ENCODE peak calls at places on chromosomes 3 and 15, in five cellular contexts. Z, W, Q, A and V are unnamed samples.

GRCh38 chr15:63791236-63791635 is 42.5 kb downstream of the HERC1 start:
- DNase-seq in Z (no peak), W (no peak), Q (no peak), A (peak; percentile 41), V (no peak)

GRCh38 chr3:111285188-111285547 is 213.6 kb downstream of the NECTIN3 start:
- DNase-seq in Z (no peak), W (no peak), Q (no peak), A (no peak), V (no peak)

GRCh38 chr15:84734794-84735479 is 13.5 kb upstream of the ZNF592 start:
- DNase-seq in Z (no peak), W (peak; percentile 80), Q (peak; percentile 70), A (peak; percentile 88), V (peak; percentile 94)

GRCh38 chr15:101379647-101380046 is 84.6 kb upstream of the SNRPA1 start:
- DNase-seq in Z (peak; percentile 46), W (no peak), Q (no peak), A (no peak), V (no peak)

GRCh38 chr3:112759681-112760080 is 87.0 kb downstream of the CD200R1L start:
- DNase-seq in Z (no peak), W (no peak), Q (no peak), A (no peak), V (no peak)

GRCh38 chr3:70861234-70861633 is 548.8 kb upstream of the MDFIC2 start:
- DNase-seq in Z (no peak), W (no peak), Q (no peak), A (no peak), V (no peak)

GRCh38 chr3:146390967-146391366 is 78.4 kb downstream of the PLSCR2 start:
- DNase-seq in Z (no peak), W (no peak), Q (no peak), A (no peak), V (no peak)

GRCh38 chr15:66932634-66933024 is 132.8 kb upstream of the SMAD3 start:
- DNase-seq in Z (no peak), W (no peak), Q (peak; percentile 29), A (no peak), V (no peak)

GRCh38 chr3:144104146-144104545 is 132.5 kb downstream of the DIPK2A start:
- DNase-seq in Z (no peak), W (no peak), Q (no peak), A (no peak), V (no peak)

GRCh38 chr15:25178835-25179672 is 224.3 kb downstream of the SNRPN start:
- DNase-seq in Z (peak; percentile 45), W (peak; percentile 30), Q (no peak), A (no peak), V (no peak)

GRCh38 chr3:127192576-127193232 is at the start of gene PRR23E:
- DNase-seq in Z (no peak), W (no peak), Q (peak; percentile 36), A (no peak), V (no peak)

GRCh38 chr3:81643721-81644120 is 117.7 kb downstream of the GBE1 start:
- DNase-seq in Z (no peak), W (no peak), Q (no peak), A (peak; percentile 58), V (no peak)

DNA sequence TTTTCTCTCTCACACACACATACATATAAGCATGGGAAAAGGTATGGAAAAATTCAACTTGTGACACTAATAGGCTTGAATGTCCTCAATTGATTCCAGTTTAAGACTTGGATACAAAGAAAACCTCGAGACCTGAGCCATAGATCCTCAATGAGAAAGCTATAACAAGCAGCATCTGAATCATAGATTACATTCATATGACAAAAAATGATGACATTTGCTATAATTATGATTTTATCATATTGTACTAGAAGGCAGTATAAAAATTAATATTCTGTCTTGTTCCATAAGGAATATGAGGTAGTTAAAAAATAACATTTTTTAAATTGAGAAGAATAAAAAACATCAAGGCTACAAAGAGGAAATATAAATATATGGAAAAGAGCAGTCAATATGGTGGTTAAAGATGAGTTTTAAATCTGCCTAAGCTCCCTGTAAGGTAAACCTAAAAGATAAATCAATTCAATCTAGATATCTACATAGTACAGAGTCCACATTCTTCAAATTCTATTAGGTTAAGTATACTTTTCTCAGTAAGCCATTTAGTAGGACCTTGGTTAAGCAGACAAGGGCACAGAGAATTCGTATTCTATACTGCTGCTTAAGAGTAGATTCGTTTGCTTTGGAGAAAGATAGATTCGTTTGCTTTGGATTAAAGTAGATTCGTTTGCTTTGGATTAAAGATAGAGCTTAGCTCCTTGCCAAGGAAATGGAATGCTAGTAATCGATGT is 175.7 kb downstream of the STAG1 start:
- DNase-seq in Z (no peak), W (no peak), Q (no peak), A (no peak), V (no peak)
- H3K27ac ChIP-seq in Z (no peak overlapping the region), W (no peak overlapping the region), Q (no peak overlapping the region), A (no peak overlapping the region), V (no peak overlapping the region)

DNA sequence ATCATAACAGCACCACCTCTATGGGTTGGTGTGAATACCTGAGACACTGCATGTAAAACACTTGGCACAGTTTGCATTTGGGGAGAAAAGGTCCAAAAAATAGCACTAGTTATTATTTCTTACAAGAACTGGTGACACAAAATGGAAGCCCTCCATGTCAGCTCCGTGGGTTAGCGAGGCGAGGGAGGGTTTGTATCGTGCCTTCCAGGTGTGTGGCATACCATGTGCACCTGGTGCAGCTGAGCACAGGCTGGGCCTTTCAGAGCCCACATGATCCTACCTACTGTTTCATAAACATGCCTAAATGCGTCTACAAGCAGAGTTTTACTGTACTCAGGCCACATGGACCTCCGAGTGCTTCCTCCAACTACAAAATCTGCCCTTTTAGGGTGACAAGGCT is 5.6 kb downstream of the CXCR6 start:
- DNase-seq in Z (no peak), W (no peak), Q (no peak), A (no peak), V (no peak)
- H3K36me3 ChIP-seq in Z (peaks cover 54% of the 10 kb centered on the region), W (peaks cover 94% of the 10 kb centered on the region), Q (peaks cover 35% of the 10 kb centered on the region), A (peaks cover 35% of the 10 kb centered on the region), V (peaks cover 9% of the 10 kb centered on the region)

DNA sequence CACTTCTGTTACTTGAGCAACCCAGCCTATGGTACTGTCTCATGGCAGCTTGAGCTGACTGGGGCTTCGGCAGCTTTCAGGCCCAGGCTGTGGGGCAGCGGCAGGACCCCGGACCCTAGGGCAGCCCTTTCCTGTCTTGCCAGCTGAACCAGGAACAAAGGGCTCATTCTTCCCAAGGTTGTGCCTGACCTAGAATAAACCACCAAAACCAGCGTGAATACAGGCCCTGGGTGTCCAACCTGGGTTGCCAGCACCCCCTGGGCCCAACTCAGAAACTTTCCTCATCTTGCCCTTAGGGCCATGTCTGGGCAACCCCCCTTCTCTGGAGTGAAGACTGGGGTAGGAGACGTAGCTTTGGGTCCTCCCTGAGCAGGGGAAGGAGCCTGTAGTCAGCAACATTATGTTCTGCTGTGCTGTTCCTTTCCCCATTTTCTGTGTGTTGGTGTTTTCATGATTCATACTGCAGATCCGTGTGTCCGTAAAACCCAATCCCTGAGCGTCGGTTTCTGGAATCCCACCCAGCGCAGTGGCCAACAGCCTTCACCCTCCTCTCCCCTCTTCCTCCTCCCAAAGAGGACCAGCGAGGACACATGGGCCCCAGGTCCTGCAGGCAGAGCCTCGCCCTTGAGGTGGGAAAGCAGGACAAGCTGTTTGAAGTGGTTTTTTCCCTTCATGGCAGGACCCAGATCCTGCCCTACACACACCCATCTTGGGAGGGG is 33.5 kb downstream of the TKT start:
- DNase-seq in Z (no peak), W (peak; percentile 36), Q (no peak), A (no peak), V (no peak)
- H3K27ac ChIP-seq in Z (no peak overlapping the region), W (no peak overlapping the region), Q (no peak overlapping the region), A (no peak overlapping the region), V (peak overlapping the region; percentile 34)

GRCh38 chr3:190105876-190106275 is 14.8 kb downstream of the P3H2 start:
- DNase-seq in Z (no peak), W (no peak), Q (no peak), A (no peak), V (no peak)

GRCh38 chr3:190108789-190109188 is 11.9 kb downstream of the P3H2 start:
- DNase-seq in Z (no peak), W (no peak), Q (no peak), A (no peak), V (no peak)
- H3K36me3 ChIP-seq in Z (no peaks in the 10 kb centered on the region), W (no peaks in the 10 kb centered on the region), Q (no peaks in the 10 kb centered on the region), A (no peaks in the 10 kb centered on the region), V (no peaks in the 10 kb centered on the region)

GRCh38 chr3:42070089-42070885 is 20.9 kb upstream of the TRAK1 start:
- DNase-seq in Z (no peak), W (no peak), Q (no peak), A (peak; percentile 35), V (no peak)
- H3K27ac ChIP-seq in Z (no peak overlapping the region), W (peak overlapping the region; percentile 79), Q (peak overlapping the region; percentile 76), A (no peak overlapping the region), V (no peak overlapping the region)

DNA sequence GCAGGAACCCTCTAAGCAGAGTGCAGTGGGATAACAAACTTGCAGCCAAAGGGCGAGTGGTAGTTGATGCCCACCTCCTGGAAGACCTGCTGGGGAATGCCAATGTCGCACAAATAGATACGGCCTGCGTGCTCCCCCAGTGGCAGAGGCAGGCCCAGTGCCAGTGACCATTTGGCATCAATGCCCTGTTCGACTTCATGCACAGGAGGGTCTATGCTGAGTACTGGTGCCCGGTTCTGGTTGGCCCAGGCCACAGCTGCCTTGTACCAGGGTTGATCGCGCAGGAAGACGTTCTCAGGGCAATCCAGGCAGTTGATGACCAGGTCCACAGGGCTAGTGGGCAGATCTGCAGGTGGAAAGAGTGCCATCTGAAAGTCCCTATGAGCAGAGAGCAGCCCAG is 17.0 kb downstream of the CLK3 start:
- DNase-seq in Z (no peak), W (no peak), Q (no peak), A (no peak), V (no peak)
- H3K36me3 ChIP-seq in Z (peaks cover 58% of the 10 kb centered on the region), W (peaks cover 99% of the 10 kb centered on the region), Q (peaks cover 49% of the 10 kb centered on the region), A (peaks cover 35% of the 10 kb centered on the region), V (peaks cover 3% of the 10 kb centered on the region)

GRCh38 chr3:27216295-27216694 is 152.9 kb downstream of the NEK10 start:
- DNase-seq in Z (no peak), W (no peak), Q (no peak), A (no peak), V (no peak)
- H3K27ac ChIP-seq in Z (no peak overlapping the region), W (no peak overlapping the region), Q (no peak overlapping the region), A (no peak overlapping the region), V (no peak overlapping the region)

DNA sequence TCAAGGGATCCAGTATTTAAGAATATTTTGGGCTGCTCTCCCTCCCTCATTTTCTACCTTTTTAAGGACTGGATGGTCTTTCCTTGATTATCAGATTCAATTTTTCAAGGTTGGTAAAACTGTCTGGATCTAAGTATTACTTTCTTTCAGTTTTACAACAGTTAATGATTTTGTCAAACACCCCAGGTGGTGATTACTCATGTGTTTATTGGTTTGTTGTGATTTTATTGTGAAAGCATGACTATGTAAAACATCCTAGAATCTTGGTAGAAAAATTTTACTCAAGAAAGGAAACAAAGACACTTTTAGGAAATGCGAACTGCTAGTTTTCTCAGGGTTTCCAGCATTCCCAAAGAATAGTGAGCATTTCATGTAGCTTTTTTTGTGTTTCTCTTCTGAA is 7.3 kb downstream of the GTF2E1 start:
- DNase-seq in Z (no peak), W (no peak), Q (no peak), A (no peak), V (no peak)
- H3K36me3 ChIP-seq in Z (no peaks in the 10 kb centered on the region), W (peaks cover 22% of the 10 kb centered on the region), Q (peaks cover 5% of the 10 kb centered on the region), A (peaks cover 23% of the 10 kb centered on the region), V (peaks cover 13% of the 10 kb centered on the region)